ENCODE peak calls at places on chromosomes 1 and 21, in ten cellular contexts. One of them, this sample, is unnamed.

GRCh38 chr1:230681599-230681998 is 32.3 kb downstream of the AGT start:
- DNase-seq in CD8-positive, alpha-beta memory T cell: no peak
- DNase-seq in cardiac muscle cell: peak; percentile 79
- DNase-seq in breast epithelium: no peak
- DNase-seq in neuronal stem cell: no peak
- DNase-seq in esophagus muscularis mucosa: no peak
- DNase-seq in HAP-1: no peak
- DNase-seq in fibroblast of lung: peak; percentile 84
- DNase-seq in prostate gland: peak; percentile 53
- DNase-seq in aorta: no peak
- DNase-seq in this sample: no peak

GRCh38 chr1:71521655-71522264 is 440.9 kb upstream of the ZRANB2 start:
- DNase-seq in HAP-1: peak; percentile 28
- DNase-seq in aorta: no peak
- DNase-seq in CD8-positive, alpha-beta memory T cell: no peak
- DNase-seq in esophagus muscularis mucosa: no peak
- DNase-seq in breast epithelium: no peak
- DNase-seq in fibroblast of lung: peak; percentile 71
- DNase-seq in prostate gland: peak; percentile 21
- DNase-seq in cardiac muscle cell: peak; percentile 76
- DNase-seq in neuronal stem cell: peak; percentile 8
- DNase-seq in this sample: no peak

GRCh38 chr21:34351786-34352241 is 12.0 kb upstream of the KCNE2 start:
- DNase-seq in fibroblast of lung: peak; percentile 41
- DNase-seq in esophagus muscularis mucosa: no peak
- DNase-seq in aorta: no peak
- DNase-seq in breast epithelium: peak; percentile 44
- DNase-seq in CD8-positive, alpha-beta memory T cell: no peak
- DNase-seq in prostate gland: peak; percentile 26
- DNase-seq in cardiac muscle cell: peak; percentile 40
- DNase-seq in neuronal stem cell: peak; percentile 54
- DNase-seq in HAP-1: peak; percentile 82
- DNase-seq in this sample: no peak

GRCh38 chr1:62687421-62687902 is 724 bp downstream of the DOCK7 start:
- DNase-seq in breast epithelium: no peak
- DNase-seq in fibroblast of lung: peak; percentile 49
- DNase-seq in esophagus muscularis mucosa: no peak
- DNase-seq in HAP-1: peak; percentile 43
- DNase-seq in prostate gland: peak; percentile 16
- DNase-seq in CD8-positive, alpha-beta memory T cell: peak; percentile 52
- DNase-seq in aorta: peak; percentile 80
- DNase-seq in cardiac muscle cell: peak; percentile 47
- DNase-seq in neuronal stem cell: peak; percentile 54
- DNase-seq in this sample: no peak

GRCh38 chr21:45026066-45026745 is 48.2 kb upstream of the ADARB1 start:
- DNase-seq in breast epithelium: no peak
- DNase-seq in esophagus muscularis mucosa: no peak
- DNase-seq in HAP-1: no peak
- DNase-seq in neuronal stem cell: no peak
- DNase-seq in cardiac muscle cell: no peak
- DNase-seq in aorta: peak; percentile 81
- DNase-seq in CD8-positive, alpha-beta memory T cell: peak; percentile 39
- DNase-seq in fibroblast of lung: no peak
- DNase-seq in prostate gland: no peak
- DNase-seq in this sample: no peak

GRCh38 chr1:231315887-231316286 is 21.8 kb downstream of the EXOC8 start:
- DNase-seq in esophagus muscularis mucosa: peak; percentile 75
- DNase-seq in aorta: peak; percentile 66
- DNase-seq in fibroblast of lung: peak; percentile 24
- DNase-seq in prostate gland: no peak
- DNase-seq in cardiac muscle cell: peak; percentile 65
- DNase-seq in HAP-1: peak; percentile 40
- DNase-seq in neuronal stem cell: peak; percentile 12
- DNase-seq in CD8-positive, alpha-beta memory T cell: peak; percentile 55
- DNase-seq in breast epithelium: no peak
- DNase-seq in this sample: no peak

GRCh38 chr1:86913399-86913895 is 479 bp downstream of the SELENOF start:
- DNase-seq in neuronal stem cell: no peak
- DNase-seq in HAP-1: peak; percentile 11
- DNase-seq in breast epithelium: no peak
- DNase-seq in prostate gland: no peak
- DNase-seq in fibroblast of lung: no peak
- DNase-seq in cardiac muscle cell: peak; percentile 52
- DNase-seq in aorta: no peak
- DNase-seq in CD8-positive, alpha-beta memory T cell: peak; percentile 52
- DNase-seq in esophagus muscularis mucosa: no peak
- DNase-seq in this sample: no peak

GRCh38 chr1:77797991-77798390 is 18.5 kb downstream of the MIGA1 start:
- DNase-seq in esophagus muscularis mucosa: no peak
- DNase-seq in breast epithelium: no peak
- DNase-seq in HAP-1: no peak
- DNase-seq in aorta: no peak
- DNase-seq in CD8-positive, alpha-beta memory T cell: no peak
- DNase-seq in cardiac muscle cell: peak; percentile 15
- DNase-seq in neuronal stem cell: no peak
- DNase-seq in prostate gland: no peak
- DNase-seq in fibroblast of lung: no peak
- DNase-seq in this sample: no peak

GRCh38 chr1:26161408-26162219 is 2.7 kb downstream of the FAM110D start:
- DNase-seq in cardiac muscle cell: peak; percentile 57
- DNase-seq in fibroblast of lung: peak; percentile 30
- DNase-seq in neuronal stem cell: no peak
- DNase-seq in aorta: peak; percentile 89
- DNase-seq in breast epithelium: no peak
- DNase-seq in CD8-positive, alpha-beta memory T cell: peak; percentile 57
- DNase-seq in HAP-1: no peak
- DNase-seq in prostate gland: no peak
- DNase-seq in esophagus muscularis mucosa: no peak
- DNase-seq in this sample: no peak

GRCh38 chr21:26813426-26813998 is 31.7 kb downstream of the ADAMTS1 start:
- DNase-seq in prostate gland: no peak
- DNase-seq in cardiac muscle cell: no peak
- DNase-seq in breast epithelium: no peak
- DNase-seq in HAP-1: no peak
- DNase-seq in fibroblast of lung: no peak
- DNase-seq in CD8-positive, alpha-beta memory T cell: no peak
- DNase-seq in esophagus muscularis mucosa: no peak
- DNase-seq in aorta: no peak
- DNase-seq in neuronal stem cell: no peak
- DNase-seq in this sample: no peak

GRCh38 chr1:41480204-41481108 is 4.0 kb downstream of the EDN2 start:
- DNase-seq in prostate gland: no peak
- DNase-seq in neuronal stem cell: no peak
- DNase-seq in breast epithelium: no peak
- DNase-seq in aorta: peak; percentile 69
- DNase-seq in CD8-positive, alpha-beta memory T cell: no peak
- DNase-seq in esophagus muscularis mucosa: no peak
- DNase-seq in HAP-1: no peak
- DNase-seq in cardiac muscle cell: no peak
- DNase-seq in fibroblast of lung: no peak
- DNase-seq in this sample: no peak
- H3K4me1 ChIP-seq in prostate gland: peaks cover 33% of the 10 kb centered on the region
- H3K4me1 ChIP-seq in neuronal stem cell: peaks cover 9% of the 10 kb centered on the region
- H3K4me1 ChIP-seq in breast epithelium: peaks cover 53% of the 10 kb centered on the region
- H3K4me1 ChIP-seq in aorta: no peaks in the 10 kb centered on the region
- H3K4me1 ChIP-seq in CD8-positive, alpha-beta memory T cell: no peaks in the 10 kb centered on the region
- H3K4me1 ChIP-seq in esophagus muscularis mucosa: peaks cover 73% of the 10 kb centered on the region
- H3K4me1 ChIP-seq in HAP-1: peaks cover 1% of the 10 kb centered on the region
- H3K4me1 ChIP-seq in cardiac muscle cell: peaks cover 25% of the 10 kb centered on the region
- H3K4me1 ChIP-seq in fibroblast of lung: no peaks in the 10 kb centered on the region
- H3K4me1 ChIP-seq in this sample: peaks cover 27% of the 10 kb centered on the region

GRCh38 chr1:196654271-196654670 is 2.4 kb downstream of the CFH start:
- DNase-seq in HAP-1: no peak
- DNase-seq in CD8-positive, alpha-beta memory T cell: no peak
- DNase-seq in neuronal stem cell: no peak
- DNase-seq in breast epithelium: no peak
- DNase-seq in aorta: no peak
- DNase-seq in cardiac muscle cell: no peak
- DNase-seq in fibroblast of lung: no peak
- DNase-seq in esophagus muscularis mucosa: no peak
- DNase-seq in prostate gland: no peak
- DNase-seq in this sample: no peak

GRCh38 chr1:196651079-196651478 is 764 bp upstream of the CFH start:
- DNase-seq in prostate gland: no peak
- DNase-seq in breast epithelium: no peak
- DNase-seq in fibroblast of lung: no peak
- DNase-seq in cardiac muscle cell: no peak
- DNase-seq in neuronal stem cell: no peak
- DNase-seq in HAP-1: no peak
- DNase-seq in aorta: no peak
- DNase-seq in CD8-positive, alpha-beta memory T cell: no peak
- DNase-seq in esophagus muscularis mucosa: no peak
- DNase-seq in this sample: no peak

GRCh38 chr1:196649990-196650389 is 1.9 kb upstream of the CFH start:
- DNase-seq in prostate gland: no peak
- DNase-seq in fibroblast of lung: no peak
- DNase-seq in CD8-positive, alpha-beta memory T cell: no peak
- DNase-seq in neuronal stem cell: no peak
- DNase-seq in cardiac muscle cell: no peak
- DNase-seq in HAP-1: no peak
- DNase-seq in breast epithelium: no peak
- DNase-seq in aorta: no peak
- DNase-seq in esophagus muscularis mucosa: no peak
- DNase-seq in this sample: peak; percentile 46

GRCh38 chr1:196650403-196650802 is 1.4 kb upstream of the CFH start:
- DNase-seq in breast epithelium: no peak
- DNase-seq in CD8-positive, alpha-beta memory T cell: no peak
- DNase-seq in neuronal stem cell: no peak
- DNase-seq in fibroblast of lung: no peak
- DNase-seq in prostate gland: no peak
- DNase-seq in esophagus muscularis mucosa: no peak
- DNase-seq in cardiac muscle cell: no peak
- DNase-seq in HAP-1: no peak
- DNase-seq in aorta: no peak
- DNase-seq in this sample: no peak

DNA sequence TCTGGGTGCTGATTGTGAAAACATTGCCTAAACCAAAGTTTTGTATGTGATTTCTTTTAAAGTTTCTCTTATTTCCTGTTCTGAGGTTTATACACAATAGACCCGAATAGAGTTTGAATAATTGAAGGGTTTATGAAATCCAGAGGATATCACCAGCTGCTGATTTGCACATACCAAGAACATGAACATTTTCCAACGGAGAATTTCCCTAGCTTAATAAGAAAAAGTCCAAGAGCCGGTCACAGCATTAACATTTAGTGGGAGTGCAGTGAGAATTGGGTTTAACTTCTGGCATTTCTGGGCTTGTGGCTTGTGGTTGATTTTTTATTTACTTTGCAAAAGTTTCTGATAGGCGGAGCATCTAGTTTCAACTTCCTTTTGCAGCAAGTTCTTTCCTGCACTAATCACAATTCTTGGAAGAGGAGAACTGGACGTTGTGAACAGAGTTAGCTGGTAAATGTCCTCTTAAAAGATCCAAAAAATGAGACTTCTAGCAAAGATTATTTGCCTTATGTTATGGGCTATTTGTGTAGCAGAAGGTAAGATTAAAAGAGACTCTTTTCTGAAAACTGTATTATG is at the start of gene CFH:
- DNase-seq in fibroblast of lung: peak; percentile 95
- DNase-seq in aorta: no peak
- DNase-seq in CD8-positive, alpha-beta memory T cell: no peak
- DNase-seq in breast epithelium: no peak
- DNase-seq in neuronal stem cell: no peak
- DNase-seq in HAP-1: no peak
- DNase-seq in cardiac muscle cell: peak; percentile 96
- DNase-seq in esophagus muscularis mucosa: no peak
- DNase-seq in prostate gland: no peak
- DNase-seq in this sample: no peak
- H3K4me3 ChIP-seq in fibroblast of lung: peak within 1 kb of the TSS; percentile 44
- H3K4me3 ChIP-seq in aorta: no peak within 1 kb of the TSS
- H3K4me3 ChIP-seq in CD8-positive, alpha-beta memory T cell: peak within 1 kb of the TSS; percentile 26
- H3K4me3 ChIP-seq in breast epithelium: peak within 1 kb of the TSS; percentile 20
- H3K4me3 ChIP-seq in neuronal stem cell: no peak within 1 kb of the TSS
- H3K4me3 ChIP-seq in HAP-1: no peak within 1 kb of the TSS
- H3K4me3 ChIP-seq in cardiac muscle cell: no peak within 1 kb of the TSS
- H3K4me3 ChIP-seq in esophagus muscularis mucosa: peak within 1 kb of the TSS; percentile 27
- H3K4me3 ChIP-seq in prostate gland: no peak within 1 kb of the TSS
- H3K4me3 ChIP-seq in this sample: peak within 1 kb of the TSS; percentile 17

GRCh38 chr1:24936688-24937087 is 6.6 kb upstream of the RUNX3 start:
- DNase-seq in esophagus muscularis mucosa: no peak
- DNase-seq in cardiac muscle cell: no peak
- DNase-seq in fibroblast of lung: no peak
- DNase-seq in neuronal stem cell: no peak
- DNase-seq in aorta: no peak
- DNase-seq in CD8-positive, alpha-beta memory T cell: no peak
- DNase-seq in breast epithelium: no peak
- DNase-seq in prostate gland: no peak
- DNase-seq in HAP-1: no peak
- DNase-seq in this sample: no peak

GRCh38 chr1:24940231-24940630 is 10.2 kb upstream of the RUNX3 start:
- DNase-seq in esophagus muscularis mucosa: no peak
- DNase-seq in neuronal stem cell: no peak
- DNase-seq in prostate gland: no peak
- DNase-seq in HAP-1: no peak
- DNase-seq in cardiac muscle cell: no peak
- DNase-seq in breast epithelium: no peak
- DNase-seq in aorta: no peak
- DNase-seq in fibroblast of lung: no peak
- DNase-seq in CD8-positive, alpha-beta memory T cell: no peak
- DNase-seq in this sample: no peak

GRCh38 chr1:24939657-24940193 is 9.6 kb upstream of the RUNX3 start:
- DNase-seq in prostate gland: no peak
- DNase-seq in cardiac muscle cell: no peak
- DNase-seq in HAP-1: no peak
- DNase-seq in fibroblast of lung: no peak
- DNase-seq in CD8-positive, alpha-beta memory T cell: no peak
- DNase-seq in esophagus muscularis mucosa: no peak
- DNase-seq in neuronal stem cell: no peak
- DNase-seq in aorta: no peak
- DNase-seq in breast epithelium: no peak
- DNase-seq in this sample: no peak

GRCh38 chr1:24938276-24938675 is 8.2 kb upstream of the RUNX3 start:
- DNase-seq in prostate gland: no peak
- DNase-seq in neuronal stem cell: no peak
- DNase-seq in cardiac muscle cell: no peak
- DNase-seq in esophagus muscularis mucosa: no peak
- DNase-seq in aorta: no peak
- DNase-seq in breast epithelium: no peak
- DNase-seq in fibroblast of lung: no peak
- DNase-seq in HAP-1: no peak
- DNase-seq in CD8-positive, alpha-beta memory T cell: no peak
- DNase-seq in this sample: no peak

GRCh38 chr1:24939040-24939439 is 9.0 kb upstream of the RUNX3 start:
- DNase-seq in prostate gland: no peak
- DNase-seq in neuronal stem cell: no peak
- DNase-seq in CD8-positive, alpha-beta memory T cell: no peak
- DNase-seq in breast epithelium: no peak
- DNase-seq in cardiac muscle cell: no peak
- DNase-seq in fibroblast of lung: no peak
- DNase-seq in HAP-1: no peak
- DNase-seq in aorta: no peak
- DNase-seq in esophagus muscularis mucosa: no peak
- DNase-seq in this sample: no peak
- H3K4me1 ChIP-seq in prostate gland: no peaks in the 10 kb centered on the region
- H3K4me1 ChIP-seq in neuronal stem cell: peaks cover 5% of the 10 kb centered on the region
- H3K4me1 ChIP-seq in CD8-positive, alpha-beta memory T cell: no peaks in the 10 kb centered on the region
- H3K4me1 ChIP-seq in breast epithelium: no peaks in the 10 kb centered on the region
- H3K4me1 ChIP-seq in cardiac muscle cell: no peaks in the 10 kb centered on the region
- H3K4me1 ChIP-seq in fibroblast of lung: no peaks in the 10 kb centered on the region
- H3K4me1 ChIP-seq in HAP-1: no peaks in the 10 kb centered on the region
- H3K4me1 ChIP-seq in aorta: no peaks in the 10 kb centered on the region
- H3K4me1 ChIP-seq in esophagus muscularis mucosa: no peaks in the 10 kb centered on the region
- H3K4me1 ChIP-seq in this sample: no peaks in the 10 kb centered on the region

GRCh38 chr1:67736750-67737149 is 51.7 kb downstream of the GADD45A start:
- DNase-seq in HAP-1: no peak
- DNase-seq in breast epithelium: no peak
- DNase-seq in aorta: no peak
- DNase-seq in prostate gland: no peak
- DNase-seq in neuronal stem cell: no peak
- DNase-seq in cardiac muscle cell: no peak
- DNase-seq in fibroblast of lung: no peak
- DNase-seq in esophagus muscularis mucosa: no peak
- DNase-seq in CD8-positive, alpha-beta memory T cell: no peak
- DNase-seq in this sample: no peak
- H3K4me3 ChIP-seq in HAP-1: no peak overlapping the region
- H3K4me3 ChIP-seq in breast epithelium: no peak overlapping the region
- H3K4me3 ChIP-seq in aorta: no peak overlapping the region
- H3K4me3 ChIP-seq in prostate gland: no peak overlapping the region
- H3K4me3 ChIP-seq in neuronal stem cell: no peak overlapping the region
- H3K4me3 ChIP-seq in cardiac muscle cell: no peak overlapping the region
- H3K4me3 ChIP-seq in fibroblast of lung: no peak overlapping the region
- H3K4me3 ChIP-seq in esophagus muscularis mucosa: no peak overlapping the region
- H3K4me3 ChIP-seq in CD8-positive, alpha-beta memory T cell: peak overlapping the region; percentile 54
- H3K4me3 ChIP-seq in this sample: no peak overlapping the region